ENCODE peak calls at places on chromosomes 3 and 15, in seven cellular contexts. G is IMR-90, L is neuronal stem cell, K is H9, N is trophoblast cell, S is H1, M is mesenchymal stem cell. A is an unnamed sample.

GRCh38 chr3:30135190-30135589 is 471.2 kb upstream of the TGFBR2 start:
- DNase-seq in G (no peak), L (no peak), K (no peak), N (no peak), S (no peak), M (peak), A (peak)

GRCh38 chr15:77018796-77019475 is 24.0 kb downstream of the PSTPIP1 start:
- DNase-seq in G (no peak), L (no peak), K (no peak), N (no peak), S (no peak), M (no peak), A (no peak)

GRCh38 chr3:194112120-194113106 is 23.5 kb upstream of the HES1 start:
- DNase-seq in G (no peak), L (no peak), K (no peak), N (peak), S (no peak), M (no peak), A (peak)

GRCh38 chr15:63015618-63016017 is 26.9 kb upstream of the TPM1 start:
- DNase-seq in G (peak), L (no peak), K (no peak), N (no peak), S (no peak), M (peak), A (no peak)

GRCh38 chr3:78707094-78707493 is 1060.7 kb downstream of the ROBO1 start:
- DNase-seq in G (no peak), L (peak), K (no peak), N (no peak), S (no peak), M (no peak), A (no peak)

GRCh38 chr3:192675958-192676649 is 51.2 kb downstream of the FGF12 start:
- DNase-seq in G (no peak), L (no peak), K (no peak), N (no peak), S (no peak), M (no peak), A (no peak)

GRCh38 chr15:34699968-34700640 is 54.7 kb downstream of the GJD2 start:
- DNase-seq in G (no peak), L (no peak), K (no peak), N (no peak), S (no peak), M (no peak), A (no peak)

GRCh38 chr3:187098925-187099512 is 40.3 kb downstream of the RPL39L start:
- DNase-seq in G (peak), L (no peak), K (no peak), N (no peak), S (no peak), M (peak), A (no peak)

GRCh38 chr3:147377412-147378185 is 28.7 kb downstream of the ZIC4 start:
- DNase-seq in G (no peak), L (no peak), K (peak), N (no peak), S (peak), M (no peak), A (peak)

GRCh38 chr3:20185364-20185732 is 658 bp downstream of the SGO1 start:
- DNase-seq in G (peak), L (no peak), K (no peak), N (no peak), S (no peak), M (peak), A (peak)

GRCh38 chr3:154023148-154023547 is 98.0 kb upstream of the ARHGEF26 start:
- DNase-seq in G (no peak), L (no peak), K (no peak), N (no peak), S (no peak), M (no peak), A (no peak)

GRCh38 chr15:90192961-90193786 is 8.0 kb upstream of the SEMA4B start:
- DNase-seq in G (peak), L (no peak), K (no peak), N (no peak), S (no peak), M (no peak), A (no peak)

GRCh38 chr3:177145954-177146353 is 51.3 kb downstream of the TBL1XR1 start:
- DNase-seq in G (no peak), L (no peak), K (no peak), N (peak), S (no peak), M (no peak), A (no peak)

GRCh38 chr3:181933052-181933618 is 221.4 kb downstream of the SOX2 start:
- DNase-seq in G (no peak), L (no peak), K (no peak), N (no peak), S (no peak), M (no peak), A (no peak)

GRCh38 chr15:70478251-70478990 is 284.9 kb downstream of the UACA start:
- DNase-seq in G (no peak), L (no peak), K (no peak), N (no peak), S (no peak), M (no peak), A (no peak)

GRCh38 chr3:27105904-27106303 is 263.3 kb downstream of the NEK10 start:
- DNase-seq in G (no peak), L (no peak), K (peak), N (no peak), S (peak), M (peak), A (peak)

GRCh38 chr3:170811515-170811914 is 58.5 kb downstream of the RPL22L1 start:
- DNase-seq in G (peak), L (no peak), K (no peak), N (no peak), S (no peak), M (peak), A (no peak)

GRCh38 chr15:73265536-73266153 is 103.1 kb downstream of the HCN4 start:
- DNase-seq in G (peak), L (peak), K (peak), N (peak), S (no peak), M (peak), A (peak)

GRCh38 chr3:10164546-10165393 is at the start of gene IRAK2:
- DNase-seq in G (peak), L (peak), K (peak), N (peak), S (no peak), M (peak), A (peak)

GRCh38 chr3:18444597-18445420 is 19.7 kb upstream of the SATB1 start:
- DNase-seq in G (peak), L (peak), K (peak), N (peak), S (no peak), M (peak), A (peak)

GRCh38 chr15:43153269-43153668 is 19.9 kb downstream of the TMEM62 start:
- DNase-seq in G (no peak), L (no peak), K (no peak), N (no peak), S (no peak), M (no peak), A (no peak)

GRCh38 chr15:85454403-85454802 is 74.0 kb downstream of the AKAP13 start:
- DNase-seq in G (no peak), L (no peak), K (no peak), N (no peak), S (no peak), M (no peak), A (no peak)

DNA sequence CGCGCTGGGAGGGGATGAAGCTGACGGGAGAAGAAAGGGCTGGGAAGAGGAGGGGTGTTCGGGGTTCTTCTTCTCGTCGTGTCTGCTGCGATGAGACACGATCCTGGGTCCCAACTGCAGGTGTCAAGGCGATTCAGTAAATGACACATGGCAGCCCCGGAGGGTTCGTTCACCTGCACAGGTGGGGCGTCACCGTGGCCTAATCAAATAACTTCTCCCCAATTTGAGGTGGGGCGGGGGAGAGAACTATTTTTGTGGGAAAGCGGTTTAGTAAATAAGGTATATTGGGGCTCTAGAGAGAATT is 561 bp upstream of the FAM81A start:
- DNase-seq in G (no peak), L (no peak), K (no peak), N (no peak), S (no peak), M (no peak), A (no peak)
- H2BK5ac ChIP-seq in G (no peak), L (no peak), K (no peak), N (no peak), S (no peak), M (no peak), A (no peak)

GRCh38 chr3:49566312-49566711 is 12.0 kb downstream of the BSN start:
- DNase-seq in G (no peak), L (no peak), K (no peak), N (no peak), S (no peak), M (no peak), A (peak)

GRCh38 chr3:49567406-49567805 is 13.1 kb downstream of the BSN start:
- DNase-seq in G (no peak), L (no peak), K (no peak), N (no peak), S (no peak), M (no peak), A (no peak)

GRCh38 chr3:49568965-49569364 is 14.7 kb downstream of the BSN start:
- DNase-seq in G (no peak), L (no peak), K (no peak), N (no peak), S (no peak), M (no peak), A (no peak)

GRCh38 chr3:49570033-49570654 is 15.9 kb downstream of the BSN start:
- DNase-seq in G (no peak), L (no peak), K (no peak), N (no peak), S (no peak), M (no peak), A (no peak)
- H2BK5ac ChIP-seq in G (no peak), L (no peak), K (no peak), N (no peak), S (peak), M (no peak), A (no peak)

DNA sequence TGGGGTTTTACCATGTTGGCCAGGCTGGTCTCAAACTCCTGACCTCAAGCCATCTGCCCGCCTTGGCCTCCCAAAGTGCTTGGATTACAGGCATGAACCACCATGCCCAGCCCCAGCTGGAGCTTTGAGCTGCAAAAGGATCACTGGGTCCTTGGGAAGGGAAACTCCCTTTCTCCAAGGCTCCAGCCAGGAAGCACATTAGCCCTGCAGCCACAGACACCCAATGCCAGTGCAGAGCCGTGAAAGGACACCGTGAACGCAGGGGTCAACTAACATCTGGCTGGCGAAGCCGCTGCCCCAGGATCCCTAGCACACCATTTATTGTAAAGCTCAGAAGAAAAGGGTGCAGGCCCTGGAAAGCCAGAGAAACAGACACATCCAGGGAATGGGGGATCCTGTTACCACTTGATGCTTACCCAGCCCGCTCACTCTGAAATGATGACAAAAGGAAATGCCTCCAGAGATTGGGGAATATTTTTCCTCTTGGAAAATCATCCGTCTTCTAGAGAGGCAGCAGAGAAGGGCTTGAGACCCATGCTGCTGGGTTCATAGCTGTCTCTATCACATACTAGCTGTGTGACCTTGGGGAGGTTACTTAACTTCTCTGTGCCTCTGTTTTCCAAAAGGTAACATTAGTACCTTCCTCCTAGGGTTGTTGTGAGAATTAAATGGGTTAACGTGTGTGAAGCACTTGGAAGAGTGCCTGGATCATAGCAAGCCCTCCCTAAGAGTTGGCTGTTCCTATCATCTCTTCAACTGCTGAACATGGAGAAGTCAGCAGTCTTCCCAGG is 40.8 kb downstream of the LMCD1 start:
- DNase-seq in G (no peak), L (no peak), K (no peak), N (no peak), S (no peak), M (no peak), A (no peak)
- H2BK5ac ChIP-seq in G (no peak), L (no peak), K (no peak), N (no peak), S (no peak), M (no peak), A (no peak)

GRCh38 chr3:12191559-12191958 is 32.8 kb upstream of the TIMP4 start:
- DNase-seq in G (no peak), L (no peak), K (no peak), N (no peak), S (no peak), M (no peak), A (no peak)
- H2BK5ac ChIP-seq in G (no peak), L (no peak), K (no peak), N (no peak), S (no peak), M (no peak), A (no peak)

GRCh38 chr3:63395960-63396359 is 117.9 kb downstream of the SYNPR start:
- DNase-seq in G (no peak), L (no peak), K (no peak), N (no peak), S (no peak), M (no peak), A (no peak)
- H2BK5ac ChIP-seq in G (no peak), L (no peak), K (no peak), N (no peak), S (no peak), M (no peak), A (no peak)

A was measured in mesendoderm.